ENCODE peak calls at places on chromosomes 3 and 15, in five cellular contexts. W, B, I, F and X are unnamed samples.

GRCh38 chr3:14803101-14803980 is 15.4 kb upstream of the FGD5 start:
- DNase-seq in I (peak; percentile 72), W (peak; percentile 20), F (no peak), B (no peak), X (no peak)

GRCh38 chr15:56047354-56047753 is 53.9 kb upstream of the NEDD4 start:
- DNase-seq in B (no peak), I (no peak), F (peak; percentile 29), W (peak; percentile 35), X (peak; percentile 6)

GRCh38 chr3:55066406-55067128 is 138.7 kb upstream of the LRTM1 start:
- DNase-seq in I (no peak), W (no peak), B (no peak), F (peak; percentile 60), X (no peak)

GRCh38 chr15:52005748-52006701 is 13.0 kb upstream of the MAPK6 start:
- DNase-seq in F (peak; percentile 66), I (no peak), W (peak; percentile 83), B (peak; percentile 54), X (peak; percentile 84)

GRCh38 chr15:48360841-48361240 is 29.6 kb downstream of the DUT start:
- DNase-seq in I (no peak), W (peak; percentile 58), B (no peak), F (peak; percentile 53), X (no peak)

GRCh38 chr15:65192016-65192415 is 6.9 kb upstream of the CLPX start:
- DNase-seq in W (peak; percentile 24), B (no peak), F (no peak), I (no peak), X (no peak)

GRCh38 chr3:186070123-186070522 is 38.8 kb downstream of the ETV5 start:
- DNase-seq in B (no peak), F (no peak), I (no peak), W (no peak), X (no peak)

GRCh38 chr15:73626072-73626471 is 7.1 kb downstream of the NPTN start:
- DNase-seq in I (no peak), B (no peak), W (no peak), F (no peak), X (no peak)

GRCh38 chr3:20104167-20104661 is 64.0 kb downstream of the KAT2B start:
- DNase-seq in F (no peak), W (no peak), I (no peak), B (no peak), X (no peak)

GRCh38 chr3:155435821-155436220 is 142.3 kb upstream of the STRIT1 start:
- DNase-seq in W (peak; percentile 50), F (no peak), B (no peak), I (no peak), X (no peak)

GRCh38 chr15:69996842-69997478 is 100.8 kb downstream of the TLE3 start:
- DNase-seq in W (no peak), F (no peak), I (no peak), B (no peak), X (peak; percentile 48)

GRCh38 chr3:45224824-45225464 is 1.1 kb downstream of the TMEM158 start:
- DNase-seq in F (peak; percentile 83), I (peak; percentile 94), W (peak; percentile 69), B (peak; percentile 42), X (peak; percentile 96)

GRCh38 chr3:117193390-117193789 is 483.8 kb downstream of the TUSC7 start:
- DNase-seq in I (no peak), W (no peak), B (no peak), F (no peak), X (no peak)

GRCh38 chr3:8891774-8892173 is 71.5 kb downstream of the RAD18 start:
- DNase-seq in I (no peak), W (peak; percentile 76), F (no peak), B (no peak), X (no peak)

GRCh38 chr15:55758580-55758986 is 15.6 kb upstream of the PRTG start:
- DNase-seq in F (no peak), I (no peak), W (no peak), B (no peak), X (no peak)

GRCh38 chr15:60720493-60721231 is 241.7 kb upstream of the ICE2 start:
- DNase-seq in I (no peak), F (peak; percentile 41), W (no peak), B (no peak), X (no peak)

GRCh38 chr3:183064475-183064874 is 34.8 kb downstream of the MCCC1 start:
- DNase-seq in B (no peak), F (no peak), I (peak; percentile 72), W (no peak), X (no peak)

GRCh38 chr15:46126581-46126980 is 491.8 kb downstream of the SQOR start:
- DNase-seq in F (no peak), B (no peak), I (no peak), W (peak; percentile 68), X (no peak)

GRCh38 chr3:45992133-45992729 is 3.4 kb downstream of the FYCO1 start:
- DNase-seq in B (no peak), F (no peak), I (peak; percentile 61), W (no peak), X (no peak)

GRCh38 chr3:53045107-53045783 is 628 bp downstream of the SFMBT1 start:
- DNase-seq in F (peak; percentile 54), B (peak; percentile 59), I (peak; percentile 91), W (peak; percentile 32), X (peak; percentile 99)

GRCh38 chr15:81106560-81106959 is 27.5 kb upstream of the CFAP161 start:
- DNase-seq in I (peak; percentile 46), F (peak; percentile 72), W (peak; percentile 72), B (peak; percentile 74), X (peak; percentile 92)

GRCh38 chr3:122415762-122416654 is at the start of gene WDR5B:
- DNase-seq in B (peak; percentile 98), W (peak; percentile 94), I (peak; percentile 93), F (peak; percentile 98), X (peak; percentile 94)

GRCh38 chr15:66619152-66619903 is 53.5 kb upstream of the LCTL start:
- DNase-seq in F (peak; percentile 76), B (peak; percentile 61), W (peak; percentile 58), I (peak; percentile 90), X (peak; percentile 96)

GRCh38 chr3:101865751-101866509 is 16.6 kb downstream of the NFKBIZ start:
- DNase-seq in I (peak; percentile 77), F (peak; percentile 31), W (no peak), B (no peak), X (no peak)

GRCh38 chr3:12280333-12280732 is 8.5 kb upstream of the PPARG start:
- DNase-seq in W (no peak), I (no peak), B (no peak), F (no peak), X (no peak)

GRCh38 chr3:23760325-23760724 is 45.4 kb upstream of the UBE2E1 start:
- DNase-seq in I (no peak), B (no peak), W (no peak), F (no peak), X (no peak)

GRCh38 chr3:4582634-4583033 is 89.5 kb downstream of the ITPR1 start:
- DNase-seq in F (peak; percentile 65), B (no peak), W (peak; percentile 26), I (no peak), X (no peak)

GRCh38 chr3:11734-12133 is 184.8 kb upstream of the CHL1 start:
- DNase-seq in F (peak; percentile 12), B (no peak), I (no peak), W (no peak), X (no peak)

GRCh38 chr3:105401691-105402149 is 35.0 kb downstream of the ALCAM start:
- DNase-seq in B (no peak), F (no peak), I (no peak), W (peak; percentile 91), X (no peak)

GRCh38 chr15:29889545-29890329 is 67.5 kb upstream of the TJP1 start:
- DNase-seq in B (no peak), F (peak; percentile 37), W (no peak), I (no peak), X (peak; percentile 58)

GRCh38 chr3:107668963-107669362 is 146.2 kb downstream of the BBX start:
- DNase-seq in F (no peak), W (no peak), I (no peak), B (no peak), X (no peak)

GRCh38 chr15:45855907-45856579 is 221.2 kb downstream of the SQOR start:
- DNase-seq in I (no peak), B (no peak), W (peak; percentile 10), F (no peak), X (peak; percentile 14)

GRCh38 chr15:96232335-96232734 is 98.2 kb upstream of the NR2F2 start:
- DNase-seq in I (no peak), F (no peak), W (no peak), B (no peak), X (no peak)

GRCh38 chr3:143002727-143003126 is 1.4 kb downstream of the U2SURP start:
- DNase-seq in I (no peak), W (no peak), B (no peak), F (no peak), X (no peak)
- H3K4me3 ChIP-seq in I (peak overlapping the region; percentile 97), W (peak overlapping the region; percentile 94), B (peak overlapping the region; percentile 99), F (no peak overlapping the region), X (peak overlapping the region; percentile 85)

GRCh38 chr3:106635271-106635670 is 742.0 kb upstream of the CCDC54 start:
- DNase-seq in I (no peak), W (peak; percentile 96), F (peak; percentile 56), B (no peak), X (peak; percentile 59)
- H3K4me3 ChIP-seq in I (no peak overlapping the region), W (no peak overlapping the region), F (no peak overlapping the region), B (no peak overlapping the region), X (no peak overlapping the region)

GRCh38 chr3:42652251-42652610 is 1.3 kb upstream of the ZBTB47 start:
- DNase-seq in I (no peak), F (no peak), W (no peak), B (no peak), X (peak; percentile 91)
- H3K4me3 ChIP-seq in I (no peak overlapping the region), F (no peak overlapping the region), W (peak overlapping the region; percentile 60), B (no peak overlapping the region), X (peak overlapping the region; percentile 90)

GRCh38 chr3:129603561-129603942 is 2.9 kb downstream of the PLXND1 start:
- DNase-seq in B (no peak), W (no peak), I (no peak), F (no peak), X (no peak)

GRCh38 chr3:129601713-129602112 is 4.8 kb downstream of the PLXND1 start:
- DNase-seq in I (no peak), W (no peak), F (no peak), B (no peak), X (no peak)

GRCh38 chr3:129604223-129604941 is 2.1 kb downstream of the PLXND1 start:
- DNase-seq in F (no peak), B (no peak), I (no peak), W (no peak), X (no peak)

GRCh38 chr3:129602309-129602708 is 4.2 kb downstream of the PLXND1 start:
- DNase-seq in B (no peak), I (peak; percentile 83), F (no peak), W (no peak), X (no peak)

DNA sequence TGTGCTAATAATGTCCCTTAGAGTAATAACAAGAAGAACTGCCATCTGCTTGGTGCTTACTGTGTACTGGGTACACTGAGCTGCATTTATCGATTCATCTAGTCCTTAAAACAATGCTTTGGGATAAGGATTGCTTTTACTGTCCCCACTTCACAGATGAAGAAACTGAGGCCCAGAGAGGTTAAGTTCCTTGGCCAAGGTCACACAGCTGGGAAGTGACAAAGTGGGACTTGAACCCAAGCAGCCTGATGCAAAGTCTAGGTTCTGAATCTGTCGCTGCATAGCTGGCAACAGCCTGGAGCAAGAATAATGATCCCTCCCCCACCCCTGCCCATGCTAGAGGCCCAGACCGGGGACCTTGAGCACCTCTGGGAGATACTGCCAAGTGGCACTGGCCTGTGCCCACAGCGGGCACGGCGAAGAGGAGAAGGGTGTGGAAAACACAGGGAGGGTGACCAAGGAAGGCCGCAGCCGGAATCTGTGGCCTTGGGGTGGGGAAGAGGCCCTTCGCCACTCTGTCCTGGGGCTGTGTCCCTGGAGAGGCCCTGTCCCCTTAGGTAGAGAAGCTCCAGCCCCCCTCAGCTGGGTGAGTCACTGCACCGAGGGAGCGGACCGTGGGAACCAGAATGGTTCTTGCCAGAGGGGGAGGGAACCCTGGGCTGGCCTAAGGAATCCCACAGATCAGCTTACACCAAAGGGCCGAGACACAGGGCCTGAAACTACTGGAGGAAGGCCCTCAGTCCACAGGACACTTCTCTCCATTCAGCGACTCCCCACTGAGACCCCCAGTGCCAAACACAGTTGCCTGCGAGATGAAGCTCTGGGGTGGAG is 3.5 kb downstream of the PLXND1 start:
- DNase-seq in I (peak; percentile 79), W (peak; percentile 94), F (peak; percentile 99), B (no peak), X (peak; percentile 100)
- H3K4me3 ChIP-seq in I (no peak overlapping the region), W (peak overlapping the region; percentile 73), F (no peak overlapping the region), B (no peak overlapping the region), X (peak overlapping the region; percentile 79)